ENCODE peak calls at places on chromosomes 7 and 10, in seven cellular contexts. N, G, W, M, B, R and O are unnamed samples.

GRCh38 chr10:78401882-78402367 is 368.3 kb downstream of the RPS24 start:
- DNase-seq in N (peak; percentile 78), G (no peak), W (no peak), M (no peak), B (no peak), R (peak; percentile 59), O (no peak)

GRCh38 chr10:3362415-3362814 is 189.8 kb upstream of the PITRM1 start:
- DNase-seq in N (no peak), G (no peak), W (no peak), M (no peak), B (no peak), R (no peak), O (no peak)

GRCh38 chr7:35704261-35704660 is 9.3 kb upstream of the HERPUD2 start:
- DNase-seq in N (no peak), G (no peak), W (no peak), M (no peak), B (no peak), R (no peak), O (no peak)

GRCh38 chr10:116602648-116603400 is 12.1 kb downstream of the PNLIPRP1 start:
- DNase-seq in N (no peak), G (no peak), W (no peak), M (no peak), B (no peak), R (no peak), O (no peak)

GRCh38 chr10:101564490-101564991 is 23.5 kb downstream of the POLL start:
- DNase-seq in N (no peak), G (no peak), W (no peak), M (no peak), B (no peak), R (peak; percentile 41), O (no peak)

GRCh38 chr7:74119831-74120230 is 36.2 kb downstream of the LIMK1 start:
- DNase-seq in N (no peak), G (no peak), W (no peak), M (no peak), B (no peak), R (no peak), O (no peak)

GRCh38 chr7:74061840-74062539 is 21.6 kb upstream of the LIMK1 start:
- DNase-seq in N (no peak), G (peak; percentile 82), W (peak; percentile 84), M (peak; percentile 57), B (no peak), R (peak; percentile 95), O (peak; percentile 33)

GRCh38 chr7:138608292-138608691 is 92.9 kb downstream of the SVOPL start:
- DNase-seq in N (no peak), G (no peak), W (no peak), M (no peak), B (no peak), R (no peak), O (peak; percentile 13)

GRCh38 chr10:60823324-60823723 is 45.0 kb downstream of the CDK1 start:
- DNase-seq in N (no peak), G (no peak), W (no peak), M (no peak), B (no peak), R (no peak), O (no peak)

GRCh38 chr10:62735464-62736188 is 68.9 kb upstream of the ADO start:
- DNase-seq in N (no peak), G (peak; percentile 30), W (peak; percentile 50), M (no peak), B (no peak), R (no peak), O (peak; percentile 57)

GRCh38 chr7:8214162-8214897 is 47.6 kb downstream of the ICA1 start:
- DNase-seq in N (peak; percentile 85), G (peak; percentile 11), W (peak; percentile 16), M (no peak), B (no peak), R (no peak), O (no peak)

GRCh38 chr10:62348029-62348428 is 26.1 kb upstream of the ZNF365 start:
- DNase-seq in N (no peak), G (peak; percentile 71), W (peak; percentile 60), M (no peak), B (no peak), R (no peak), O (no peak)

GRCh38 chr10:74011762-74012161 is 13.8 kb downstream of the VCL start:
- DNase-seq in N (no peak), G (peak; percentile 71), W (peak; percentile 67), M (no peak), B (no peak), R (no peak), O (no peak)

GRCh38 chr7:1895664-1896515 is 225.8 kb downstream of the ELFN1 start:
- DNase-seq in N (no peak), G (no peak), W (no peak), M (no peak), B (no peak), R (no peak), O (no peak)

GRCh38 chr7:55420535-55420934 is 55.4 kb downstream of the LANCL2 start:
- DNase-seq in N (no peak), G (no peak), W (no peak), M (no peak), B (no peak), R (no peak), O (no peak)

GRCh38 chr7:636396-636795 is 90.1 kb upstream of the DNAAF5 start:
- DNase-seq in N (peak; percentile 7), G (no peak), W (no peak), M (no peak), B (no peak), R (peak; percentile 78), O (no peak)

GRCh38 chr10:49700997-49701396 is 21.5 kb downstream of the C10orf53 start:
- DNase-seq in N (peak; percentile 61), G (no peak), W (no peak), M (no peak), B (peak; percentile 17), R (no peak), O (no peak)

GRCh38 chr10:62443866-62444265 is 69.7 kb downstream of the ZNF365 start:
- DNase-seq in N (no peak), G (no peak), W (no peak), M (no peak), B (no peak), R (no peak), O (no peak)

GRCh38 chr7:5414876-5415275 is 8.8 kb downstream of the TNRC18 start:
- DNase-seq in N (peak; percentile 77), G (no peak), W (no peak), M (no peak), B (no peak), R (no peak), O (no peak)

GRCh38 chr10:30810416-30810815 is 180.9 kb upstream of the LYZL2 start:
- DNase-seq in N (no peak), G (no peak), W (no peak), M (no peak), B (no peak), R (no peak), O (no peak)

GRCh38 chr10:30812018-30812851 is 182.7 kb upstream of the LYZL2 start:
- DNase-seq in N (no peak), G (no peak), W (no peak), M (no peak), B (no peak), R (peak; percentile 73), O (no peak)

GRCh38 chr10:30816144-30816811 is 186.7 kb upstream of the LYZL2 start:
- DNase-seq in N (no peak), G (no peak), W (no peak), M (no peak), B (peak; percentile 37), R (peak; percentile 41), O (no peak)

GRCh38 chr10:30813872-30814471 is 184.4 kb upstream of the LYZL2 start:
- DNase-seq in N (no peak), G (peak; percentile 60), W (peak; percentile 80), M (no peak), B (no peak), R (peak; percentile 6), O (no peak)

GRCh38 chr10:30811665-30812017 is 182.1 kb upstream of the LYZL2 start:
- DNase-seq in N (no peak), G (no peak), W (no peak), M (no peak), B (no peak), R (no peak), O (no peak)
- TF ChIP-seq CTCF in N (no peak), G (no peak), W (no peak), M (no peak), B (no peak), R (no peak), O (no peak)

GRCh38 chr7:108114117-108114841 is 15.9 kb downstream of the LAMB4 start:
- DNase-seq in N (peak; percentile 38), G (peak; percentile 66), W (peak; percentile 38), M (no peak), B (no peak), R (no peak), O (no peak)
- TF ChIP-seq CTCF in N (peak; percentile 41), G (peak; percentile 89), W (peak; percentile 90), M (peak; percentile 19), B (peak; percentile 45), R (no peak), O (peak; percentile 80)

GRCh38 chr10:133085251-133086125 is 2.2 kb upstream of the ADGRA1 start:
- DNase-seq in N (no peak), G (no peak), W (no peak), M (no peak), B (no peak), R (no peak), O (no peak)
- TF ChIP-seq CTCF in N (no peak), G (no peak), W (no peak), M (no peak), B (no peak), R (no peak), O (no peak)

GRCh38 chr7:130086938-130087337 is 16.6 kb downstream of the KLHDC10 start:
- DNase-seq in N (no peak), G (no peak), W (no peak), M (no peak), B (no peak), R (no peak), O (no peak)

GRCh38 chr7:130087364-130087763 is 17.0 kb downstream of the KLHDC10 start:
- DNase-seq in N (no peak), G (no peak), W (no peak), M (no peak), B (no peak), R (no peak), O (no peak)

GRCh38 chr7:130079846-130080394 is 9.6 kb downstream of the KLHDC10 start:
- DNase-seq in N (no peak), G (no peak), W (no peak), M (no peak), B (no peak), R (no peak), O (no peak)

DNA sequence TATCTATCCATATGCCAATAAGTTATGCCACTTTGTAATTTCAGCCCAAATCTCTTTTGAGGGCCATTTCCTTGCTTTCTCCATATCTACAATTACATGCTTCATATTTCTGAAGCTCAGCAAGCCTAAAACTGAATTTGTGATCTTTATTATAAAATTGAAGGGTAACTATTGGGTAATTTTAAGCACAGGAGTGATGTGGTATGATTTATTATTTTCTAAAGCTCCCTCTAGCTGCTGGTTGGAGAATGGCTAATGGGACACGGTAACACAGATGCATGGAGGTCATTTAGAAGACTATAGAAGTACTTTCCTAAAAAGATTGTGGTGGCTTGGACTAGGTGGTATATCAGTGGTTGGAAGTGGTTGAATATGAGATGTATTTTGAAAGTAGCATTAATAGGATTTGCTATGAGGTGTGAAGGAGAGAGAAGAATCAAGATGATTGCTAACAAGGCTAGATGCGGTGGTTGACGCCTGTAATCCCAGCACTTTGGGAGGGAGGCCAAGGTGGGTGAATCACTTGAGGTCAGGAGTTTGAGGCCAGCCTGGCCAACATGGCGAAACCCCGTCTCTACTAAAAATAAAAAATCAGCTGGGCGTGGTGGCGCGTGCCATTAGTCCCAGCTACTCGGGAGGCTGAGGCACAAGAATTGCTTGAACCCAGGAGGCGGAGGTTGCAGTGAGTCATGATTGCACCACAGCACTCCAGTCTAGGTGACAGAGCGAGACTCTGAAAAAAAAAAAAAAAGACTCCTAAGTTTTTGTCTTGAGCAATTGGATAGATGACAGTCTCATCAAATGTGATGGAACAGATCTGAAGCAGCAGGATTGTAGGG is 13.9 kb downstream of the KLHDC10 start:
- DNase-seq in N (no peak), G (peak; percentile 38), W (no peak), M (no peak), B (no peak), R (no peak), O (no peak)
- TF ChIP-seq CTCF in N (peak; percentile 46), G (peak; percentile 52), W (peak; percentile 50), M (no peak), B (no peak), R (peak; percentile 12), O (peak; percentile 46)